ENCODE peak calls at places on chromosomes 12 and 14, in nine cellular contexts. M is nephron progenitor cell; P is HL-60; G is AG09319; F is bronchial epithelial cell; Q is stimulated activated CD8-positive, alpha-beta memory T cell treated with anti-CD3 and anti-CD28 coated beads, Interleukin-15, amount 100 ng/mL, for 48 hours; E is NCI-H510A treated with DMSO at 0.1 percent for 48 hours; N is HT1080; K is Caco-2. H is an unnamed sample.
A peak's percentile ranks its signal among the peaks of the same experiment; 100 is the strongest.

GRCh38 chr14:29749327-29749726 is 178.3 kb downstream of the PRKD1 start:
- DNase-seq in N (peak; percentile 90), M (no peak), Q (no peak), G (no peak), E (no peak), K (no peak), P (no peak), F (no peak), H (peak; percentile 4)

GRCh38 chr12:102435827-102436436 is 44.4 kb downstream of the IGF1 start:
- DNase-seq in E (no peak), Q (no peak), P (no peak), M (no peak), G (no peak), F (no peak), K (no peak), N (no peak), H (no peak)

GRCh38 chr14:49106721-49107689 is 479.2 kb downstream of the RPS29 start:
- DNase-seq in P (no peak), G (no peak), Q (no peak), N (peak; percentile 47), M (no peak), E (no peak), K (peak; percentile 91), F (no peak), H (no peak)

GRCh38 chr12:82627799-82628198 is 58.9 kb upstream of the TMTC2 start:
- DNase-seq in G (no peak), F (peak; percentile 30), Q (no peak), K (no peak), E (peak; percentile 37), N (peak; percentile 25), M (no peak), P (no peak), H (peak; percentile 32)

GRCh38 chr14:77278461-77279230 is 7.6 kb upstream of the NGB start:
- DNase-seq in E (no peak), N (no peak), F (no peak), Q (no peak), P (no peak), M (no peak), G (no peak), K (no peak), H (no peak)

GRCh38 chr14:93094121-93094918 is 21.4 kb downstream of the ITPK1 start:
- DNase-seq in M (no peak), P (no peak), K (no peak), Q (no peak), G (no peak), N (no peak), E (no peak), F (no peak), H (no peak)

GRCh38 chr12:131219173-131220006 is 265.7 kb downstream of the ADGRD1 start:
- DNase-seq in P (no peak), M (no peak), F (no peak), K (peak; percentile 17), E (no peak), Q (no peak), N (no peak), G (no peak), H (peak; percentile 52)

GRCh38 chr12:15910864-15911696 is at the start of gene DERA:
- DNase-seq in Q (peak; percentile 53), N (peak; percentile 81), P (peak; percentile 73), F (peak; percentile 66), M (peak; percentile 88), K (peak; percentile 91), E (peak; percentile 90), G (peak; percentile 27), H (peak; percentile 84)

GRCh38 chr14:105926415-105927093 is 400.2 kb downstream of the TMEM121 start:
- DNase-seq in N (no peak), E (no peak), F (no peak), K (peak; percentile 13), Q (no peak), P (no peak), G (no peak), M (no peak), H (no peak)

GRCh38 chr12:123263196-123263817 is 8.3 kb downstream of the CDK2AP1 start:
- DNase-seq in N (no peak), E (no peak), G (no peak), F (no peak), K (no peak), Q (no peak), P (no peak), M (no peak), H (no peak)

GRCh38 chr12:9741726-9742125 is 8.8 kb upstream of the CLECL1 start:
- DNase-seq in G (no peak), N (no peak), F (no peak), K (no peak), Q (peak; percentile 64), P (peak; percentile 52), M (no peak), E (no peak), H (peak; percentile 49)

GRCh38 chr14:38721822-38722431 is 381.1 kb downstream of the SEC23A start:
- DNase-seq in P (peak; percentile 75), Q (no peak), G (no peak), F (peak; percentile 46), M (peak; percentile 61), N (peak; percentile 34), E (no peak), K (no peak), H (peak; percentile 48)

GRCh38 chr12:1741154-1741949 is 50.5 kb downstream of the ADIPOR2 start:
- DNase-seq in E (no peak), F (no peak), K (no peak), P (no peak), N (no peak), Q (no peak), G (no peak), M (no peak), H (peak; percentile 17)

GRCh38 chr12:13539051-13539450 is 342.5 kb downstream of the EMP1 start:
- DNase-seq in P (no peak), M (no peak), F (no peak), K (no peak), G (no peak), E (no peak), Q (no peak), N (no peak), H (no peak)

GRCh38 chr12:23169012-23170003 is 544.3 kb downstream of the ETNK1 start:
- DNase-seq in P (no peak), M (no peak), Q (no peak), N (no peak), G (no peak), K (no peak), E (no peak), F (no peak), H (no peak)

GRCh38 chr12:52043386-52044212 is 7.6 kb upstream of the NR4A1 start:
- DNase-seq in F (no peak), K (no peak), N (no peak), E (no peak), P (no peak), M (no peak), G (no peak), Q (no peak), H (no peak)